ENCODE peak calls at places on chromosomes 1 and 21, in ten cellular contexts. One of them, this sample, is unnamed.

GRCh38 chr21:30340714-30341573 is 3.5 kb upstream of the KRTAP27-1 start:
- DNase-seq in brain microvascular endothelial cell: peak; percentile 46
- DNase-seq in neural crest cell: peak; percentile 61
- DNase-seq in mammary epithelial cell: peak; percentile 45
- DNase-seq in psoas muscle: no peak
- DNase-seq in cardiac muscle cell: peak; percentile 65
- DNase-seq in fibroblast of pulmonary artery: peak; percentile 53
- DNase-seq in progenitor cell of endocrine pancreas: peak; percentile 34
- DNase-seq in upper lobe of right lung: no peak
- DNase-seq in colonic mucosa: peak; percentile 51
- DNase-seq in this sample: no peak

GRCh38 chr1:81760487-81761097 is 40.1 kb upstream of the ADGRL2 start:
- DNase-seq in mammary epithelial cell: no peak
- DNase-seq in upper lobe of right lung: no peak
- DNase-seq in colonic mucosa: no peak
- DNase-seq in psoas muscle: no peak
- DNase-seq in fibroblast of pulmonary artery: peak; percentile 63
- DNase-seq in progenitor cell of endocrine pancreas: no peak
- DNase-seq in cardiac muscle cell: peak; percentile 14
- DNase-seq in neural crest cell: no peak
- DNase-seq in brain microvascular endothelial cell: peak; percentile 6
- DNase-seq in this sample: no peak

GRCh38 chr21:27397578-27397977 is 430.7 kb upstream of the ADAMTS5 start:
- DNase-seq in colonic mucosa: no peak
- DNase-seq in progenitor cell of endocrine pancreas: no peak
- DNase-seq in upper lobe of right lung: no peak
- DNase-seq in mammary epithelial cell: no peak
- DNase-seq in psoas muscle: no peak
- DNase-seq in fibroblast of pulmonary artery: no peak
- DNase-seq in neural crest cell: no peak
- DNase-seq in brain microvascular endothelial cell: no peak
- DNase-seq in cardiac muscle cell: no peak
- DNase-seq in this sample: no peak

GRCh38 chr1:58107943-58108342 is 438.6 kb downstream of the OMA1 start:
- DNase-seq in cardiac muscle cell: no peak
- DNase-seq in neural crest cell: no peak
- DNase-seq in fibroblast of pulmonary artery: no peak
- DNase-seq in brain microvascular endothelial cell: no peak
- DNase-seq in colonic mucosa: no peak
- DNase-seq in upper lobe of right lung: no peak
- DNase-seq in mammary epithelial cell: no peak
- DNase-seq in progenitor cell of endocrine pancreas: no peak
- DNase-seq in psoas muscle: no peak
- DNase-seq in this sample: no peak

GRCh38 chr1:183635112-183635605 is 424 bp downstream of the ARPC5 start:
- DNase-seq in progenitor cell of endocrine pancreas: peak; percentile 36
- DNase-seq in mammary epithelial cell: no peak
- DNase-seq in neural crest cell: peak; percentile 23
- DNase-seq in brain microvascular endothelial cell: no peak
- DNase-seq in cardiac muscle cell: peak; percentile 59
- DNase-seq in fibroblast of pulmonary artery: peak; percentile 39
- DNase-seq in upper lobe of right lung: peak; percentile 85
- DNase-seq in colonic mucosa: peak; percentile 64
- DNase-seq in psoas muscle: peak; percentile 73
- DNase-seq in this sample: peak; percentile 23

GRCh38 chr1:149879556-149879955 is 19.8 kb upstream of the BOLA1 start:
- DNase-seq in neural crest cell: no peak
- DNase-seq in upper lobe of right lung: no peak
- DNase-seq in psoas muscle: no peak
- DNase-seq in brain microvascular endothelial cell: no peak
- DNase-seq in colonic mucosa: no peak
- DNase-seq in cardiac muscle cell: no peak
- DNase-seq in fibroblast of pulmonary artery: no peak
- DNase-seq in progenitor cell of endocrine pancreas: no peak
- DNase-seq in mammary epithelial cell: no peak
- DNase-seq in this sample: no peak

GRCh38 chr21:43262427-43262826 is 93.6 kb downstream of the CRYAA start:
- DNase-seq in psoas muscle: peak; percentile 62
- DNase-seq in mammary epithelial cell: peak; percentile 10
- DNase-seq in neural crest cell: no peak
- DNase-seq in cardiac muscle cell: no peak
- DNase-seq in brain microvascular endothelial cell: no peak
- DNase-seq in upper lobe of right lung: peak; percentile 46
- DNase-seq in progenitor cell of endocrine pancreas: no peak
- DNase-seq in fibroblast of pulmonary artery: no peak
- DNase-seq in colonic mucosa: no peak
- DNase-seq in this sample: no peak

GRCh38 chr21:33578959-33579542 is 9.4 kb downstream of the DONSON start:
- DNase-seq in cardiac muscle cell: no peak
- DNase-seq in fibroblast of pulmonary artery: peak; percentile 10
- DNase-seq in mammary epithelial cell: peak; percentile 50
- DNase-seq in neural crest cell: no peak
- DNase-seq in brain microvascular endothelial cell: no peak
- DNase-seq in upper lobe of right lung: no peak
- DNase-seq in progenitor cell of endocrine pancreas: no peak
- DNase-seq in psoas muscle: no peak
- DNase-seq in colonic mucosa: no peak
- DNase-seq in this sample: no peak

GRCh38 chr21:42294273-42294880 is 20.8 kb downstream of the TFF3 start:
- DNase-seq in upper lobe of right lung: no peak
- DNase-seq in brain microvascular endothelial cell: no peak
- DNase-seq in neural crest cell: no peak
- DNase-seq in psoas muscle: no peak
- DNase-seq in colonic mucosa: no peak
- DNase-seq in mammary epithelial cell: no peak
- DNase-seq in cardiac muscle cell: no peak
- DNase-seq in fibroblast of pulmonary artery: no peak
- DNase-seq in progenitor cell of endocrine pancreas: no peak
- DNase-seq in this sample: no peak

GRCh38 chr1:226736001-226736907 is 2.8 kb downstream of the ITPKB start:
- DNase-seq in colonic mucosa: no peak
- DNase-seq in progenitor cell of endocrine pancreas: no peak
- DNase-seq in psoas muscle: peak; percentile 71
- DNase-seq in mammary epithelial cell: no peak
- DNase-seq in cardiac muscle cell: no peak
- DNase-seq in brain microvascular endothelial cell: no peak
- DNase-seq in fibroblast of pulmonary artery: no peak
- DNase-seq in neural crest cell: no peak
- DNase-seq in upper lobe of right lung: no peak
- DNase-seq in this sample: no peak

GRCh38 chr1:108758782-108759181 is 12.3 kb downstream of the STXBP3 start:
- DNase-seq in psoas muscle: no peak
- DNase-seq in progenitor cell of endocrine pancreas: no peak
- DNase-seq in brain microvascular endothelial cell: no peak
- DNase-seq in colonic mucosa: no peak
- DNase-seq in mammary epithelial cell: no peak
- DNase-seq in cardiac muscle cell: no peak
- DNase-seq in fibroblast of pulmonary artery: no peak
- DNase-seq in upper lobe of right lung: no peak
- DNase-seq in neural crest cell: no peak
- DNase-seq in this sample: no peak

GRCh38 chr21:45996311-45997204 is 15.0 kb downstream of the COL6A1 start:
- DNase-seq in fibroblast of pulmonary artery: no peak
- DNase-seq in cardiac muscle cell: no peak
- DNase-seq in colonic mucosa: peak; percentile 15
- DNase-seq in psoas muscle: peak; percentile 48
- DNase-seq in upper lobe of right lung: no peak
- DNase-seq in neural crest cell: no peak
- DNase-seq in brain microvascular endothelial cell: no peak
- DNase-seq in progenitor cell of endocrine pancreas: no peak
- DNase-seq in mammary epithelial cell: no peak
- DNase-seq in this sample: peak; percentile 12

GRCh38 chr1:72830606-72831390 is 548.5 kb upstream of the NEGR1 start:
- DNase-seq in brain microvascular endothelial cell: no peak
- DNase-seq in progenitor cell of endocrine pancreas: no peak
- DNase-seq in mammary epithelial cell: no peak
- DNase-seq in colonic mucosa: no peak
- DNase-seq in upper lobe of right lung: peak; percentile 37
- DNase-seq in psoas muscle: no peak
- DNase-seq in fibroblast of pulmonary artery: no peak
- DNase-seq in neural crest cell: no peak
- DNase-seq in cardiac muscle cell: peak; percentile 50
- DNase-seq in this sample: no peak

GRCh38 chr1:202189919-202190715 is 3.5 kb upstream of the LGR6 start:
- DNase-seq in fibroblast of pulmonary artery: no peak
- DNase-seq in mammary epithelial cell: peak; percentile 45
- DNase-seq in psoas muscle: no peak
- DNase-seq in colonic mucosa: no peak
- DNase-seq in brain microvascular endothelial cell: peak; percentile 31
- DNase-seq in upper lobe of right lung: no peak
- DNase-seq in progenitor cell of endocrine pancreas: no peak
- DNase-seq in neural crest cell: no peak
- DNase-seq in cardiac muscle cell: peak; percentile 17
- DNase-seq in this sample: no peak

GRCh38 chr1:202187040-202187671 is 6.4 kb upstream of the LGR6 start:
- DNase-seq in upper lobe of right lung: peak; percentile 88
- DNase-seq in colonic mucosa: peak; percentile 85
- DNase-seq in progenitor cell of endocrine pancreas: no peak
- DNase-seq in brain microvascular endothelial cell: no peak
- DNase-seq in psoas muscle: no peak
- DNase-seq in cardiac muscle cell: no peak
- DNase-seq in mammary epithelial cell: no peak
- DNase-seq in fibroblast of pulmonary artery: no peak
- DNase-seq in neural crest cell: no peak
- DNase-seq in this sample: no peak

GRCh38 chr1:202187697-202188407 is 5.7 kb upstream of the LGR6 start:
- DNase-seq in colonic mucosa: no peak
- DNase-seq in neural crest cell: no peak
- DNase-seq in mammary epithelial cell: no peak
- DNase-seq in progenitor cell of endocrine pancreas: no peak
- DNase-seq in brain microvascular endothelial cell: no peak
- DNase-seq in upper lobe of right lung: no peak
- DNase-seq in cardiac muscle cell: no peak
- DNase-seq in fibroblast of pulmonary artery: no peak
- DNase-seq in psoas muscle: no peak
- DNase-seq in this sample: no peak

GRCh38 chr1:202186327-202186726 is 7.3 kb upstream of the LGR6 start:
- DNase-seq in brain microvascular endothelial cell: no peak
- DNase-seq in neural crest cell: no peak
- DNase-seq in progenitor cell of endocrine pancreas: no peak
- DNase-seq in psoas muscle: no peak
- DNase-seq in colonic mucosa: no peak
- DNase-seq in cardiac muscle cell: no peak
- DNase-seq in fibroblast of pulmonary artery: no peak
- DNase-seq in upper lobe of right lung: no peak
- DNase-seq in mammary epithelial cell: no peak
- DNase-seq in this sample: no peak

GRCh38 chr1:202189012-202189790 is 4.4 kb upstream of the LGR6 start:
- DNase-seq in psoas muscle: peak; percentile 87
- DNase-seq in fibroblast of pulmonary artery: peak; percentile 62
- DNase-seq in upper lobe of right lung: peak; percentile 90
- DNase-seq in progenitor cell of endocrine pancreas: peak; percentile 83
- DNase-seq in colonic mucosa: peak; percentile 83
- DNase-seq in brain microvascular endothelial cell: peak; percentile 29
- DNase-seq in mammary epithelial cell: peak; percentile 32
- DNase-seq in cardiac muscle cell: peak; percentile 88
- DNase-seq in neural crest cell: peak; percentile 91
- DNase-seq in this sample: peak; percentile 84
- TF ChIP-seq CTCF in psoas muscle: peak; percentile 83
- TF ChIP-seq CTCF in fibroblast of pulmonary artery: peak; percentile 61
- TF ChIP-seq CTCF in upper lobe of right lung: peak; percentile 92
- TF ChIP-seq CTCF in progenitor cell of endocrine pancreas: peak; percentile 94
- TF ChIP-seq CTCF in colonic mucosa: peak; percentile 83
- TF ChIP-seq CTCF in brain microvascular endothelial cell: peak; percentile 77
- TF ChIP-seq CTCF in mammary epithelial cell: peak; percentile 72
- TF ChIP-seq CTCF in cardiac muscle cell: peak; percentile 67
- TF ChIP-seq CTCF in neural crest cell: peak; percentile 90
- TF ChIP-seq CTCF in this sample: peak; percentile 91

GRCh38 chr1:235460768-235461167 is 43.5 kb downstream of the B3GALNT2 start:
- DNase-seq in psoas muscle: no peak
- DNase-seq in fibroblast of pulmonary artery: no peak
- DNase-seq in colonic mucosa: no peak
- DNase-seq in cardiac muscle cell: no peak
- DNase-seq in neural crest cell: no peak
- DNase-seq in brain microvascular endothelial cell: no peak
- DNase-seq in upper lobe of right lung: no peak
- DNase-seq in progenitor cell of endocrine pancreas: no peak
- DNase-seq in mammary epithelial cell: no peak
- DNase-seq in this sample: no peak
- TF ChIP-seq CTCF in psoas muscle: no peak
- TF ChIP-seq CTCF in fibroblast of pulmonary artery: no peak
- TF ChIP-seq CTCF in colonic mucosa: no peak
- TF ChIP-seq CTCF in cardiac muscle cell: no peak
- TF ChIP-seq CTCF in neural crest cell: no peak
- TF ChIP-seq CTCF in brain microvascular endothelial cell: no peak
- TF ChIP-seq CTCF in upper lobe of right lung: no peak
- TF ChIP-seq CTCF in progenitor cell of endocrine pancreas: no peak
- TF ChIP-seq CTCF in mammary epithelial cell: no peak
- TF ChIP-seq CTCF in this sample: no peak

GRCh38 chr1:229736376-229736775 is 110.3 kb downstream of the URB2 start:
- DNase-seq in cardiac muscle cell: no peak
- DNase-seq in neural crest cell: no peak
- DNase-seq in mammary epithelial cell: no peak
- DNase-seq in progenitor cell of endocrine pancreas: no peak
- DNase-seq in upper lobe of right lung: no peak
- DNase-seq in colonic mucosa: no peak
- DNase-seq in brain microvascular endothelial cell: no peak
- DNase-seq in fibroblast of pulmonary artery: no peak
- DNase-seq in psoas muscle: no peak
- DNase-seq in this sample: no peak

DNA sequence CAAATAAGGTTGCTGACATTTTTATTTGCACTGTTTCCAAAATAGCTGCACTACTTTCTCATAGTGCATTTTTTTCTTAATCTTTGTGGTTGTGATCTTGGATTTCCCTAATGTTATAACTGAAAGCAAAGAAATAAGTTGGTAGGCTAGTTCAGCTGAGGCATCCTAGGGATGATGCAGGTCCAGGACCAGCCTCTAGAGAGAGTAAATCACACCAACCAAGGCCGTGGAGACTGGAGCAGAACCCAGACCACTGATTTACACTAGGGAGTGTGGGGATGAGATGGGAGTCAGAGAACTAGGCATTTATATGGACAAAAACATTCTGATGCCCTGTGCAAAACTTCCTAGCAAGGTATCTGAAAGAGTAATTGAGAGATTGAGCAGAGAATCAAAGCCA is 104.5 kb downstream of the URB2 start:
- DNase-seq in progenitor cell of endocrine pancreas: no peak
- DNase-seq in upper lobe of right lung: no peak
- DNase-seq in psoas muscle: no peak
- DNase-seq in brain microvascular endothelial cell: no peak
- DNase-seq in neural crest cell: no peak
- DNase-seq in mammary epithelial cell: no peak
- DNase-seq in fibroblast of pulmonary artery: no peak
- DNase-seq in cardiac muscle cell: no peak
- DNase-seq in colonic mucosa: no peak
- DNase-seq in this sample: no peak
- TF ChIP-seq CTCF in progenitor cell of endocrine pancreas: no peak
- TF ChIP-seq CTCF in upper lobe of right lung: no peak
- TF ChIP-seq CTCF in psoas muscle: no peak
- TF ChIP-seq CTCF in brain microvascular endothelial cell: no peak
- TF ChIP-seq CTCF in neural crest cell: no peak
- TF ChIP-seq CTCF in mammary epithelial cell: no peak
- TF ChIP-seq CTCF in fibroblast of pulmonary artery: no peak
- TF ChIP-seq CTCF in cardiac muscle cell: no peak
- TF ChIP-seq CTCF in colonic mucosa: no peak
- TF ChIP-seq CTCF in this sample: no peak

DNA sequence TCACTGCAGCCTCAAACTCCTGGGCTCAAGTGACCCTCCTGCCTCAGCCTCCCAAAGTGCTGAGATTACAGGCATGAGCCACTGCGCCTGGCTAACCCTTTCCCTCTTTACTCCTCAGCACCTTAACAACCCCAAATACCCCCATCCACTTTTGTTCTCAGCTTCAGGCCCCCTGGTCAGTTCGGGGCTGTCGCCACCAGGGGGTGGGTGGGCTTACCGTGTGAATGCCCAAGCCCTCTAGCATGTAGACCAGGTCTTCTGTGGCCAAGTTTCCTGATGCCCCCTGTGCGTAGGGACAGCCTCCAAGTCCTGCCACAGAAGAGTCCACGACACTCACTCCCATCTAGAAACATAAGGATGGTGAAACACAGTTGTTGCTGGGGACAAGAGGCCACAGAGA is 3.6 kb upstream of the GALE start:
- DNase-seq in cardiac muscle cell: no peak
- DNase-seq in mammary epithelial cell: no peak
- DNase-seq in progenitor cell of endocrine pancreas: no peak
- DNase-seq in colonic mucosa: no peak
- DNase-seq in psoas muscle: no peak
- DNase-seq in neural crest cell: no peak
- DNase-seq in fibroblast of pulmonary artery: no peak
- DNase-seq in brain microvascular endothelial cell: no peak
- DNase-seq in upper lobe of right lung: no peak
- DNase-seq in this sample: no peak
- TF ChIP-seq CTCF in cardiac muscle cell: peak; percentile 14
- TF ChIP-seq CTCF in mammary epithelial cell: no peak
- TF ChIP-seq CTCF in progenitor cell of endocrine pancreas: peak; percentile 43
- TF ChIP-seq CTCF in colonic mucosa: no peak
- TF ChIP-seq CTCF in psoas muscle: no peak
- TF ChIP-seq CTCF in neural crest cell: peak; percentile 48
- TF ChIP-seq CTCF in fibroblast of pulmonary artery: peak; percentile 22
- TF ChIP-seq CTCF in brain microvascular endothelial cell: peak; percentile 52
- TF ChIP-seq CTCF in upper lobe of right lung: no peak
- TF ChIP-seq CTCF in this sample: no peak

This sample was measured in natural killer cell.